ENCODE peak calls at places on chromosomes 12 and 14, in eight cellular contexts. V is breast epithelium, K is HCT116, M is sigmoid colon, L is transverse colon, Z is K562, C is esophagus muscularis mucosa, S is endothelial cell of umbilical vein. J is an unnamed sample.

GRCh38 chr14:77565289-77566081 is 51.0 kb downstream of the SPTLC2 start:
- DNase-seq in S (no peak), V (no peak), Z (no peak), L (no peak), K (no peak), M (no peak), C (no peak), J (no peak)

GRCh38 chr14:70801836-70802235 is 7.5 kb downstream of the MAP3K9 start:
- DNase-seq in L (no peak), C (no peak), Z (no peak), K (no peak), S (no peak), V (no peak), M (no peak), J (no peak)

GRCh38 chr12:52813885-52814709 is at the start of gene KRT4:
- DNase-seq in M (no peak), V (no peak), L (no peak), K (no peak), C (no peak), Z (no peak), S (no peak), J (no peak)

GRCh38 chr12:56007148-56007891 is 10.2 kb downstream of the SUOX start:
- DNase-seq in C (peak; percentile 94), K (peak; percentile 76), V (peak; percentile 77), L (peak; percentile 88), S (peak; percentile 67), Z (peak; percentile 95), M (peak; percentile 95), J (peak; percentile 89)

GRCh38 chr12:11855993-11856374 is 206.5 kb downstream of the ETV6 start:
- DNase-seq in Z (no peak), L (no peak), K (no peak), V (no peak), M (no peak), C (no peak), S (no peak), J (no peak)

GRCh38 chr12:24088751-24089150 is 139.3 kb upstream of the SOX5 start:
- DNase-seq in L (no peak), Z (no peak), M (no peak), K (no peak), V (no peak), S (peak; percentile 34), C (no peak), J (no peak)

GRCh38 chr14:100786131-100786530 is 39.8 kb upstream of the MEG3 start:
- DNase-seq in V (peak; percentile 20), L (no peak), M (no peak), Z (no peak), K (no peak), S (no peak), C (no peak), J (no peak)

GRCh38 chr14:29458547-29458946 is 469.1 kb downstream of the PRKD1 start:
- DNase-seq in K (no peak), L (no peak), Z (no peak), S (no peak), M (no peak), C (no peak), V (no peak), J (no peak)

GRCh38 chr12:92929957-92930356 is 862 bp upstream of the EEA1 start:
- DNase-seq in M (no peak), V (no peak), C (no peak), K (no peak), L (no peak), S (no peak), Z (no peak), J (no peak)

GRCh38 chr14:38481939-38482678 is 226.2 kb upstream of the CLEC14A start:
- DNase-seq in K (no peak), M (no peak), V (no peak), Z (no peak), L (no peak), C (no peak), S (no peak), J (no peak)

GRCh38 chr12:75848533-75848932 is 183.0 kb downstream of the PHLDA1 start:
- DNase-seq in K (no peak), Z (no peak), M (no peak), L (no peak), V (no peak), C (no peak), S (peak; percentile 62), J (no peak)

GRCh38 chr14:33904609-33905008 is 46.3 kb downstream of the EGLN3 start:
- DNase-seq in Z (no peak), V (no peak), M (no peak), L (no peak), C (no peak), K (no peak), S (no peak), J (no peak)

GRCh38 chr14:34496679-34497513 is 34.9 kb upstream of the SPTSSA start:
- DNase-seq in K (peak; percentile 97), L (peak; percentile 74), S (peak; percentile 64), Z (peak; percentile 70), C (peak; percentile 96), V (peak; percentile 83), M (peak; percentile 97), J (peak; percentile 87)

GRCh38 chr12:96445743-96446655 is 43.4 kb upstream of the CFAP54 start:
- DNase-seq in S (peak; percentile 100), Z (peak; percentile 29), M (no peak), K (no peak), L (peak; percentile 12), V (no peak), C (no peak), J (no peak)

GRCh38 chr14:64506751-64507150 is 2.2 kb downstream of the ZBTB1 start:
- DNase-seq in Z (no peak), V (no peak), M (no peak), S (no peak), L (no peak), C (no peak), K (no peak), J (no peak)

GRCh38 chr12:79563021-79563739 is 127.6 kb downstream of the PAWR start:
- DNase-seq in K (no peak), C (no peak), M (no peak), L (no peak), Z (no peak), V (no peak), S (no peak), J (no peak)
- H3K9me3 ChIP-seq in K (no peaks in the 10 kb centered on the region), C (peaks cover 8% of the 10 kb centered on the region), M (peaks cover 1% of the 10 kb centered on the region), L (no peaks in the 10 kb centered on the region), Z (no peaks in the 10 kb centered on the region), V (peaks cover 11% of the 10 kb centered on the region), S (peaks cover 3% of the 10 kb centered on the region), J (no peaks in the 10 kb centered on the region)

DNA sequence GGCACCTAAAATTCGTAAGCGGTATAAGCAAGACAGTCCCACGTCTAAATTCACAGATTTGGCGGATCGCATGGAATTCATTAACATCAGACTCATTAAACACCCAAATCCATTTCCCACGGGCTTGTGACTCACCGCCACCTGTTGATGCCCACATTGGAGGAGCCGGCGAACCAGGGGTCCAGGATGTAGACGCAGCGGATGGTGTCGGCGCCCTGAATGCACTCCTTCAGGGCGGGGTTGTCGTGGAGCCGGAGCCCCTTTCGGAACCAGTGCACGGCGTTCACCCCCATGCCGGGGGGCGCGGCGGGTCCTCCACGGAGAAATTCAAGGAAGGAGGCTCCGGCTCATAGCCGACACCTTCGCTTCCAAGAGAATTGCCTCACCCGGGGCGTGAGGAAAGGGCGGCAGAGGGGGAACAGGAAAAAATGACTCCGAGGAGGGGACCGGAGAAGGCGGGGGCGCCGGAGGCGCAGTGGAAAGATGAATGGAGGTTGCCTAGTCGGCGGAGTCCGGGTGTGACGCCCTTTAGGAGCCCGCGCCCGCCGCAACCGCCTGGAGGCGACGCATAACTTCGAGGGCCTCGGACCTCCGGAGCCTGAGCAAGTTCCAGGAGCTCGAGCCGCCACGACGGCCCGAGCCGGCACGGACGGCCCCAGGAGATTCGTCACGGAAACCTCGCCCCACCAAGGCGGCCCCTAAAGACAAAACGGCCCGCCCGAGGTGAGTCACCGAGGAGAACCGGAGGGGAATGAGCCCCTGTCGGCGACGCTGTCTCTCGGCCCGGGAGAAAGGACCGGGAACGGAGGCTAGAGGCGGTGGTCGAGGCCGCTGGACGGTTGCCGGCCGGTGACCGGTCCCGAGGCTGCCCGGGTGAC is 441 bp downstream of the CRY1 start:
- DNase-seq in M (peak; percentile 82), S (peak; percentile 75), V (peak; percentile 40), L (peak; percentile 47), Z (peak; percentile 13), K (no peak), C (peak; percentile 92), J (peak; percentile 85)
- TF ChIP-seq POLR2AphosphoS5 in M (peak; percentile 97), S (peak; percentile 79), V (peak; percentile 90), L (peak; percentile 95), Z (peak; percentile 58), K (peak; percentile 78), C (peak; percentile 90), J (peak; percentile 63)

DNA sequence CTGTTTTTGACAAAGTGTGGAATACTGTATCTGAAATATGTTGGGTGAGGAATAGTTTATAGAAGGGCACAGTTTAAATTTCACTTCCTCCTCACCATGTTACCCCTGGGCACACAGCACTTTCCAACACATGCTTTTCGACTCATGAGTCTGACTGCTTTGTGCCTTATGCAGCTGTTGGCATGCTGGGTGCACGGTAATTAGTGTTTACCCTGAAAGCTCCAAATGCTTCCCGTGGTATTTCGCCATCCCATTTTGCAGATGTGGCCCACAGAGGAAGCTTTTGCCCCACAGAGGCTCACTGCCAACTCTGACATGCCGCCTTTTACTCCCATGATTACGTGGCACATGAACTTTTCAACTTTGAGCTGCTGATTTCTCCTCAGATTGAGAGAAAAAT is 168.6 kb downstream of the PRKCH start:
- DNase-seq in K (no peak), L (no peak), V (no peak), C (no peak), Z (no peak), M (peak; percentile 74), S (no peak), J (no peak)
- TF ChIP-seq POLR2A in K (no peak), L (no peak), V (no peak), C (no peak), Z (no peak), M (no peak), S (no peak), J (no peak)

GRCh38 chr14:94122438-94122837 is 7.0 kb downstream of the IFI27L2 start:
- DNase-seq in Z (no peak), L (no peak), V (no peak), M (peak; percentile 8), C (no peak), S (no peak), K (no peak), J (peak; percentile 16)

GRCh38 chr14:94123868-94124267 is 5.5 kb downstream of the IFI27L2 start:
- DNase-seq in Z (no peak), C (no peak), S (no peak), K (no peak), V (no peak), L (no peak), M (peak; percentile 5), J (no peak)

GRCh38 chr14:94123296-94123695 is 6.1 kb downstream of the IFI27L2 start:
- DNase-seq in Z (no peak), C (no peak), S (no peak), M (peak; percentile 50), L (no peak), K (no peak), V (no peak), J (no peak)

GRCh38 chr14:94120667-94121335 is 8.6 kb downstream of the IFI27L2 start:
- DNase-seq in M (peak; percentile 50), K (no peak), S (peak; percentile 23), V (no peak), L (no peak), C (no peak), Z (no peak), J (peak; percentile 20)

DNA sequence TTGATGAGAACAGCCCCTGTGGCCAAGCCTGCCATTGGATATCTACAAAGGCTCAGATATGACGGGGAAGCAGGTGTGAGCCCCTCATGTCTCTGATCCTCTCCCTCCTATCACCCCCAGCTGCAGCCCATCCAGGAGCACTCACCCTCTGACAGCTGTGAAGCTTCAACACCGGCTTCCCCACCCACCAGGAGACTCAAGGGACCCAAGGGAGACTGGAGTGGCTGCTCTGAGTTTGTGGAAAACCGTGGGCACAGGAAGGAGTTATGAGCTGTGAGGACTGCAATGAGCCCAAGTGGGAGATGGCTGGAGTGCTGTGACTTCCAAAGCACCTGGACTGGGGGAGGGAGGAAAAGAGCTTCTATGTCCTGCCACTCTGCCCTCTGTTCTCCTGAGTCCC is 7.9 kb downstream of the IFI27L2 start:
- DNase-seq in L (no peak), K (no peak), C (no peak), V (no peak), Z (no peak), S (no peak), M (peak; percentile 50), J (peak; percentile 27)
- H3K9me3 ChIP-seq in L (peaks cover 6% of the 10 kb centered on the region), K (no peaks in the 10 kb centered on the region), C (peaks cover 23% of the 10 kb centered on the region), V (peaks cover 17% of the 10 kb centered on the region), Z (no peaks in the 10 kb centered on the region), S (no peaks in the 10 kb centered on the region), M (peaks cover 8% of the 10 kb centered on the region), J (peaks cover 12% of the 10 kb centered on the region)